ENCODE peak calls at places on chromosomes 12 and 14, in seven cellular contexts. K is fibroblast of villous mesenchyme, R is body of pancreas, D is gastrocnemius medialis, Z is cardiac muscle cell, I is colonic mucosa, F is AG10803. M is an unnamed sample.

GRCh38 chr14:31263485-31264133 is 56.0 kb upstream of the HECTD1 start:
- DNase-seq in K (peak), R (peak), D (peak), Z (peak), I (no peak), F (peak), M (no peak)

GRCh38 chr12:25958254-25959068 is at the start of gene RASSF8:
- DNase-seq in K (peak), R (peak), D (peak), Z (peak), I (peak), F (peak), M (no peak)

GRCh38 chr14:92688434-92689375 is 59.7 kb downstream of the LGMN start:
- DNase-seq in K (no peak), R (peak), D (no peak), Z (no peak), I (peak), F (no peak), M (no peak)

GRCh38 chr12:102465762-102466560 is 14.4 kb downstream of the IGF1 start:
- DNase-seq in K (no peak), R (no peak), D (no peak), Z (no peak), I (no peak), F (no peak), M (no peak)

GRCh38 chr12:93302331-93303229 is 75.1 kb upstream of the NUDT4 start:
- DNase-seq in K (peak), R (no peak), D (peak), Z (peak), I (no peak), F (peak), M (no peak)

GRCh38 chr14:60346706-60347105 is 97.7 kb downstream of the PPM1A start:
- DNase-seq in K (no peak), R (no peak), D (no peak), Z (no peak), I (no peak), F (no peak), M (no peak)

GRCh38 chr14:42779024-42779423 is 1172.3 kb downstream of the LRFN5 start:
- DNase-seq in K (peak), R (no peak), D (no peak), Z (no peak), I (no peak), F (no peak), M (no peak)

GRCh38 chr12:60101715-60102114 is 505.9 kb downstream of the SLC16A7 start:
- DNase-seq in K (no peak), R (no peak), D (no peak), Z (no peak), I (no peak), F (peak), M (no peak)

GRCh38 chr14:99790978-99791376 is 2.2 kb upstream of the EML1 start:
- DNase-seq in K (no peak), R (peak), D (no peak), Z (no peak), I (no peak), F (no peak), M (no peak)

GRCh38 chr14:23646648-23647549 is 10.7 kb downstream of the DHRS2 start:
- DNase-seq in K (no peak), R (no peak), D (no peak), Z (no peak), I (no peak), F (peak), M (no peak)

GRCh38 chr14:21467620-21468019 is 9.1 kb downstream of the RAB2B start:
- DNase-seq in K (peak), R (no peak), D (no peak), Z (peak), I (no peak), F (peak), M (no peak)

GRCh38 chr14:64723691-64724577 is 19.7 kb downstream of the PLEKHG3 start:
- DNase-seq in K (peak), R (peak), D (peak), Z (no peak), I (no peak), F (no peak), M (no peak)

GRCh38 chr14:62162998-62163589 is 400.9 kb downstream of the SNAPC1 start:
- DNase-seq in K (peak), R (peak), D (no peak), Z (peak), I (no peak), F (peak), M (peak)

GRCh38 chr12:67710582-67710981 is 62.0 kb downstream of the DYRK2 start:
- DNase-seq in K (peak), R (peak), D (no peak), Z (no peak), I (peak), F (peak), M (peak)

GRCh38 chr12:52014567-52015392 is 8.0 kb downstream of the TAMALIN start:
- DNase-seq in K (no peak), R (no peak), D (no peak), Z (no peak), I (no peak), F (no peak), M (no peak)

GRCh38 chr12:44029194-44029593 is 193.3 kb downstream of the TMEM117 start:
- DNase-seq in K (no peak), R (no peak), D (no peak), Z (no peak), I (no peak), F (no peak), M (no peak)

GRCh38 chr12:48979602-48980388 is 1.7 kb downstream of the WNT1 start:
- DNase-seq in K (no peak), R (peak), D (no peak), Z (no peak), I (no peak), F (no peak), M (no peak)

GRCh38 chr14:69318901-69319475 is 59.0 kb downstream of the GALNT16 start:
- DNase-seq in K (no peak), R (no peak), D (no peak), Z (no peak), I (no peak), F (no peak), M (no peak)

GRCh38 chr14:52790756-52791203 is 627 bp downstream of the GNPNAT1 start:
- DNase-seq in K (no peak), R (no peak), D (no peak), Z (no peak), I (no peak), F (no peak), M (no peak)

GRCh38 chr12:109440851-109441490 is 36.1 kb downstream of the KCTD10 start:
- DNase-seq in K (no peak), R (peak), D (no peak), Z (peak), I (no peak), F (peak), M (no peak)

GRCh38 chr14:99605299-99605961 is 1.4 kb upstream of the CCDC85C start:
- DNase-seq in K (peak), R (peak), D (peak), Z (peak), I (peak), F (peak), M (no peak)

GRCh38 chr12:96136720-96137378 is 57.3 kb upstream of the ELK3 start:
- DNase-seq in K (no peak), R (no peak), D (no peak), Z (no peak), I (no peak), F (no peak), M (no peak)

GRCh38 chr12:57852620-57853509 is 6.3 kb upstream of the CTDSP2 start:
- DNase-seq in K (peak), R (no peak), D (peak), Z (peak), I (no peak), F (no peak), M (no peak)

GRCh38 chr12:71760471-71760870 is 5.8 kb downstream of the RAB21 start:
- DNase-seq in K (no peak), R (no peak), D (no peak), Z (no peak), I (no peak), F (no peak), M (no peak)

GRCh38 chr12:3012786-3013185 is 53.6 kb downstream of the TEAD4 start:
- DNase-seq in K (no peak), R (no peak), D (no peak), Z (no peak), I (no peak), F (no peak), M (no peak)

GRCh38 chr14:70888681-70889175 is 18.5 kb upstream of the PCNX1 start:
- DNase-seq in K (peak), R (no peak), D (no peak), Z (peak), I (no peak), F (peak), M (no peak)

GRCh38 chr12:28443337-28443736 is 253.1 kb downstream of the CCDC91 start:
- DNase-seq in K (no peak), R (no peak), D (no peak), Z (no peak), I (no peak), F (no peak), M (peak)

GRCh38 chr14:89417111-89417468 is at the start of gene FOXN3:
- DNase-seq in K (peak), R (peak), D (peak), Z (peak), I (peak), F (peak), M (peak)

GRCh38 chr12:124578445-124578844 is 11.0 kb upstream of the NCOR2 start:
- DNase-seq in K (no peak), R (no peak), D (no peak), Z (no peak), I (no peak), F (no peak), M (no peak)
- TF ChIP-seq CTCF in K (peak), R (no peak), D (no peak), Z (no peak), I (peak), F (no peak), M (no peak)

GRCh38 chr12:11814362-11814761 is 164.9 kb downstream of the ETV6 start:
- DNase-seq in K (peak), R (no peak), D (no peak), Z (peak), I (no peak), F (peak), M (no peak)

GRCh38 chr12:11813422-11813813 is 163.9 kb downstream of the ETV6 start:
- DNase-seq in K (no peak), R (no peak), D (no peak), Z (peak), I (no peak), F (peak), M (no peak)

GRCh38 chr12:11815397-11815796 is 165.9 kb downstream of the ETV6 start:
- DNase-seq in K (no peak), R (peak), D (no peak), Z (no peak), I (no peak), F (no peak), M (no peak)

GRCh38 chr12:11810962-11811361 is 161.5 kb downstream of the ETV6 start:
- DNase-seq in K (no peak), R (no peak), D (no peak), Z (no peak), I (no peak), F (no peak), M (no peak)

GRCh38 chr12:11812558-11813421 is 163.3 kb downstream of the ETV6 start:
- DNase-seq in K (peak), R (no peak), D (no peak), Z (peak), I (peak), F (peak), M (no peak)
- TF ChIP-seq CTCF in K (peak), R (no peak), D (no peak), Z (peak), I (no peak), F (peak), M (no peak)

DNA sequence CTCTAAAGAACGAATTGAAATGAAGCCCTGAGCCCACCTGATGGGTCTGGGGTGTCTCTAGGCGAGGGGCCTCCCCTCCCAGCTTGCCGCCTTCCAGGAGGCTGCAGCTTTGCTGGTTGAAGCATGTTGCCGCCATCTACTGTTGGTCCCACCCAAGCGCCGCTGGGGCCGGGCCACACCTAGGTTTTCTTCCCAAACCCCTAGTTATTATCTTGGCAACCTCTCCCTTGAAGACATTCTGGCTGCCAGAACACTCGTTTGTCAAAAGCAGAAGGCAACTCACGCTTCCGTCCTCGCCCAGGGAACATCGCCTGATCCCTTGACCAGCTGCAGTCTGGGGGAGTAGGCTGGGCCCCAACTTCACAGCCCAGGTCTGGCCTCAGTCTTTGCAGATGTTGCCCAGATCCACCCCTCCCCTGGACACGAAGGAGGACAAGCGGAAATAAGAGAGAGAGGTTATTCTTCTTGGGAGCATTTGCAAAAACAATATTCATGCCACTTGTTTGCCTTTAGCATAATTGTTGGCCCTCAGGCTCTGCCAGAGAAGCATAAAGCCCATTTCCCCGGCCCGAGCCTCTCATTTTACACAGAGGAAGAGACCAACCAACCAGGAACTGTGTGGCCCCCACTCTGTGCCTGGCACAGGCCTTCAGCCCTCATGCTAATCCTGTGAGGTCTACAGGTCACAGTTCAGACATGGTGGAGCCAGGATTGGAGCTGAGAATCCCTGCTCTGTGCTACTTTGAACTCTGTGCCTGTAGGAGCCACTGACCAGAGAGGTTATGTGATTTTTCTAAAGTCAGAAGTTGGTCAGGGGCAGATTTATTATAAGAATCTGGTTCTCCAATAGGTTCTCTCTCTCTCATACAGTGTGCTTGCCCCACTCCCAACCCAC is 6.7 kb downstream of the EMP1 start:
- DNase-seq in K (peak), R (peak), D (peak), Z (peak), I (no peak), F (peak), M (no peak)
- TF ChIP-seq CTCF in K (peak), R (no peak), D (peak), Z (peak), I (no peak), F (peak), M (peak)

GRCh38 chr12:61713121-61713520 is 547.1 kb upstream of the USP15 start:
- DNase-seq in K (peak), R (no peak), D (no peak), Z (no peak), I (no peak), F (no peak), M (no peak)
- TF ChIP-seq CTCF in K (no peak), R (no peak), D (no peak), Z (no peak), I (no peak), F (no peak), M (no peak)

DNA sequence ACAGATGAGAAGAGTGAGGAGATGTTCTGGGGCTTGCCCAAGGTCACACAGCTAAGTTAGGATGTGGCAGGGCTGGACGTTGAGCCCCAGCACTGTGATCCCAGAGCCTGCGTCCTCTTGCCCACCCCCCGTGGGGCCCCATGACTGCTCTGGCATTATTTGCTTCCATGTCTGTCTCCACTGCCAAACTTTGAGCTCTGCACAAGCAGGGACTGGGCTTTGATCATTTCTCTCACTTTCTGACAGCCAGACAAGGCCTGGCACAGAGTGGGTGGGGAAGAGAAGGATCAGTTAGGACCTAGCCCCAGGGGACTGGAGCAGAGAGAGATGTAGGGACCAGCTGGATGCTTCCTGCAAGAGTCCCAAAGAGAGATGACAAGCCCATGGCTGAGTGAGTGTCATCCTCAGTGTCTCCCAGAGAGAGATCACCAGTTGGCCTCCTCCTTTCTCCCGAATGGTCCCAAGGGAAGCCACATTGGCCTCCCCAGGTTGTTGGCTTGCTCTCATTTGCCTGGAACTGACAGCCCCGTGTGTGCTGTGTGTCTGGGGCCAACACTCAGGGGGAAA is 126.7 kb upstream of the PWP1 start:
- DNase-seq in K (no peak), R (no peak), D (no peak), Z (no peak), I (no peak), F (no peak), M (no peak)
- TF ChIP-seq CTCF in K (no peak), R (no peak), D (no peak), Z (no peak), I (no peak), F (no peak), M (no peak)

DNA sequence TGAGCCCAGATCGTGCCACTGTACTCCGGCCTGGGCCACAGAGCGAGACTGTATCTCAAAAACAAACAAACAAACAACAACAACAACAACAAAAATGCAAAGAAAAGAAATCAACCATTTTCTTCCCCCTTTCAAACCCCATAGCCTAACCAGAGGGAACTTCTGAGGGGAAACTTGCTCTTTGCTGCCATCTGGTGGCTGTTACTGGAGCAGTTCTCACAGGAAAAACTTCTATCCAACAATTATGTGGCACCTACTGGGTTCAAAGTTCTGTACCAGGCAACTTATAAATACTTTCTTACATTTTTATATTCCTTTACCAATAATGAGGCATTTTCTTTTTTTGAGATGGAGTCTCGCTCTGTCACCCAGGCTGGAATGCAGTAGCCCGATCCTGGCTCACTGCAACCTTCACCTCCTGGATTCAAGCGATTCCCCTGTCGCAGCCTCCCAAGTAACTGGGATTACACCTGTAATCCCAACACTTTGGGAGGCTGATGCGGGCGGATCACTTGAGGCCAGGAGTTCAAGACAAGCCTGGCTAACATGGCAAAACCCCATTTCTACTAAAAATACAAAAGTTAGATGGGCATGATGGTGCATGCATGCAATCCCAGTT is 50.9 kb upstream of the BICDL1 start:
- DNase-seq in K (peak), R (peak), D (peak), Z (peak), I (peak), F (peak), M (peak)
- TF ChIP-seq CTCF in K (peak), R (peak), D (peak), Z (peak), I (peak), F (peak), M (peak)

DNA sequence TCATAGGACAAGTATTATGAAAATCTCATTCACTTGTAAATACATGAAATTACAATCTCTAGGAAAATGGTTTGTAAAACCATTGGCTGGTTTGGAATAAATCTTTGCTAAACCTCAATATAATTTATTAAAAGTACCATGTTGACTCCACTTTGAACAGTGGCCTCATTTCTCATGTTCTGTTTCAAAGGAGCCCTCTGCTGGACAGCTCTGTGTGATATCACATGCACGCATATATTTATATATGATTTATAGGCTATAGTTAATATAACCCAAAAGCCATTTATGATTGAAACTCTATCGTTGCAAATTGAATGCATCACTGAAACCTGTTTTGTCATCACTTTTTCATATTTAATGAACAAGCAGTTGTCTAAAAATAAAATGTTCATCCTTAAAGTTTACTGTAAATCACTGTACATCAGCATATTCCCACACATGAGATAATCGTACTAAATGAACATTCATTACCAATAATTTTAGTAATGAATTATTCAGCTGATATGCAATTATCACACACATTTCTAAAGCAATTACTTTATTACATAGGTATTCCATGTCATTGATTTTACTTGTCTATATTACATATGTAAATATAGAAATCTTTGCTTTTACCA is 493.8 kb downstream of the NPAS3 start:
- DNase-seq in K (peak), R (no peak), D (no peak), Z (peak), I (no peak), F (peak), M (peak)
- TF ChIP-seq CTCF in K (peak), R (peak), D (peak), Z (peak), I (peak), F (peak), M (peak)

GRCh38 chr12:113954547-113954946 is 11.6 kb downstream of the RBM19 start:
- DNase-seq in K (no peak), R (no peak), D (no peak), Z (no peak), I (no peak), F (no peak), M (no peak)

GRCh38 chr12:113959096-113959495 is 7.0 kb downstream of the RBM19 start:
- DNase-seq in K (no peak), R (no peak), D (no peak), Z (no peak), I (no peak), F (no peak), M (no peak)

GRCh38 chr12:113957627-113958026 is 8.5 kb downstream of the RBM19 start:
- DNase-seq in K (no peak), R (no peak), D (no peak), Z (no peak), I (no peak), F (no peak), M (no peak)

GRCh38 chr12:113958108-113958507 is 8.0 kb downstream of the RBM19 start:
- DNase-seq in K (no peak), R (no peak), D (no peak), Z (no peak), I (no peak), F (no peak), M (no peak)

GRCh38 chr12:113955109-113955970 is 10.8 kb downstream of the RBM19 start:
- DNase-seq in K (peak), R (no peak), D (no peak), Z (peak), I (peak), F (no peak), M (no peak)
- TF ChIP-seq CTCF in K (peak), R (peak), D (no peak), Z (peak), I (peak), F (peak), M (peak)